ENCODE peak calls at places on chromosomes 3 and 15, in five cellular contexts. Y, L, S, D and W are unnamed samples.

GRCh38 chr3:85020828-85021227 is 62.0 kb downstream of the CADM2 start:
- DNase-seq in L (no peak), S (no peak), D (no peak), Y (no peak), W (no peak)

GRCh38 chr3:149330609-149331008 is 2.8 kb downstream of the TM4SF18 start:
- DNase-seq in Y (no peak), L (peak), S (no peak), D (no peak), W (no peak)

GRCh38 chr3:14451844-14452533 is 49.6 kb downstream of the SLC6A6 start:
- DNase-seq in S (peak), L (peak), Y (peak), D (peak), W (no peak)

GRCh38 chr3:188707396-188708288 is 464.1 kb upstream of the TPRG1 start:
- DNase-seq in D (no peak), Y (no peak), L (peak), S (no peak), W (no peak)

GRCh38 chr15:33915571-33916407 is 52.5 kb upstream of the CHRM5 start:
- DNase-seq in L (no peak), S (no peak), D (no peak), Y (no peak), W (no peak)

GRCh38 chr3:43754316-43754715 is 63.6 kb downstream of the ABHD5 start:
- DNase-seq in Y (no peak), L (no peak), S (no peak), D (no peak), W (no peak)

GRCh38 chr3:21654662-21655061 is 96.3 kb downstream of the ZNF385D start:
- DNase-seq in L (no peak), D (no peak), Y (no peak), S (no peak), W (no peak)

GRCh38 chr15:69035205-69035917 is 20.9 kb downstream of the NOX5 start:
- DNase-seq in Y (peak), L (peak), D (peak), S (no peak), W (no peak)

GRCh38 chr3:68972358-68972979 is 40.1 kb upstream of the TAFA4 start:
- DNase-seq in D (peak), Y (peak), L (peak), S (no peak), W (peak)

GRCh38 chr3:136353461-136353860 is 103.3 kb downstream of the PCCB start:
- DNase-seq in S (no peak), D (no peak), Y (no peak), L (no peak), W (no peak)

GRCh38 chr15:41730543-41730942 is 43.7 kb upstream of the MAPKBP1 start:
- DNase-seq in Y (no peak), S (no peak), L (no peak), D (no peak), W (no peak)

GRCh38 chr15:25087137-25087536 is 132.3 kb downstream of the SNRPN start:
- DNase-seq in D (no peak), Y (no peak), L (no peak), S (no peak), W (no peak)

GRCh38 chr15:23994273-23994672 is 307.2 kb upstream of the NDN start:
- DNase-seq in D (no peak), S (no peak), Y (no peak), L (no peak), W (no peak)

GRCh38 chr3:102526865-102527264 is 92.0 kb downstream of the ZPLD1 start:
- DNase-seq in S (no peak), L (no peak), Y (no peak), D (no peak), W (no peak)

GRCh38 chr3:28915711-28916481 is 365.0 kb upstream of the RBMS3 start:
- DNase-seq in D (no peak), Y (peak), L (peak), S (no peak), W (no peak)

GRCh38 chr3:183895296-183895695 is 10.6 kb upstream of the PARL start:
- DNase-seq in S (no peak), L (peak), D (no peak), Y (peak), W (peak)

GRCh38 chr3:13018039-13018431 is 55.2 kb downstream of the IQSEC1 start:
- DNase-seq in L (peak), Y (no peak), S (no peak), D (peak), W (peak)

GRCh38 chr3:88947013-88947412 is 160.4 kb upstream of the EPHA3 start:
- DNase-seq in Y (no peak), D (no peak), S (no peak), L (no peak), W (no peak)

GRCh38 chr3:123586131-123586530 is 1.3 kb upstream of the HACD2 start:
- DNase-seq in L (peak), D (no peak), Y (peak), S (no peak), W (peak)

GRCh38 chr15:98955980-98956723 is 51.4 kb downstream of the PGPEP1L start:
- DNase-seq in S (peak), D (no peak), Y (no peak), L (peak), W (no peak)

GRCh38 chr3:42723146-42723683 is 20.6 kb upstream of the HHATL start:
- DNase-seq in D (no peak), L (no peak), S (no peak), Y (no peak), W (no peak)

GRCh38 chr15:56832125-56832524 is 86.3 kb upstream of the TCF12 start:
- DNase-seq in S (peak), Y (no peak), D (peak), L (peak), W (peak)

GRCh38 chr3:192875971-192876565 is 41.6 kb downstream of the MB21D2 start:
- DNase-seq in D (no peak), L (no peak), Y (no peak), S (no peak), W (no peak)

GRCh38 chr15:62453356-62453755 is 288.3 kb upstream of the C2CD4B start:
- DNase-seq in Y (no peak), S (peak), D (no peak), L (peak), W (no peak)

GRCh38 chr3:10547841-10548783 is 42.7 kb upstream of the ATP2B2 start:
- DNase-seq in D (no peak), Y (no peak), S (no peak), L (no peak), W (no peak)

GRCh38 chr3:44930911-44931310 is 45.1 kb downstream of the ZDHHC3 start:
- DNase-seq in L (no peak), S (no peak), D (no peak), Y (no peak), W (no peak)

GRCh38 chr3:149145926-149146325 is 16.5 kb downstream of the HPS3 start:
- DNase-seq in S (no peak), D (no peak), Y (no peak), L (peak), W (no peak)

GRCh38 chr15:28101201-28101600 is 2.1 kb upstream of the OCA2 start:
- DNase-seq in S (no peak), D (no peak), L (no peak), Y (no peak), W (no peak)

GRCh38 chr15:55741592-55742497 is 1.1 kb downstream of the PRTG start:
- DNase-seq in L (peak), S (no peak), Y (peak), D (peak), W (no peak)

GRCh38 chr15:101162701-101163483 is 89.0 kb downstream of the CHSY1 start:
- DNase-seq in D (peak), S (peak), Y (no peak), L (no peak), W (peak)

GRCh38 chr15:80958818-80959495 is 30.7 kb downstream of the MESD start:
- DNase-seq in L (no peak), S (no peak), Y (no peak), D (no peak), W (no peak)